ENCODE peak calls at places on chromosomes 12 and 14, in eight cellular contexts. One of them, this sample, is unnamed.

GRCh38 chr12:113891167-113891692 is 74.9 kb downstream of the RBM19 start:
- DNase-seq in astrocyte of the cerebellum: no peak
- DNase-seq in GM12865: no peak
- DNase-seq in HFF-Myc: no peak
- DNase-seq in AG04450: no peak
- DNase-seq in astrocyte of the spinal cord: no peak
- DNase-seq in AG09319: no peak
- DNase-seq in fibroblast of the aortic adventitia: no peak
- DNase-seq in this sample: no peak

GRCh38 chr14:103730490-103731035 is 15.0 kb downstream of the ZFYVE21 start:
- DNase-seq in fibroblast of the aortic adventitia: no peak
- DNase-seq in astrocyte of the cerebellum: no peak
- DNase-seq in GM12865: no peak
- DNase-seq in HFF-Myc: no peak
- DNase-seq in astrocyte of the spinal cord: no peak
- DNase-seq in AG04450: no peak
- DNase-seq in AG09319: no peak
- DNase-seq in this sample: peak; percentile 30

GRCh38 chr12:42469355-42470006 is 120.1 kb downstream of the PRICKLE1 start:
- DNase-seq in astrocyte of the cerebellum: no peak
- DNase-seq in AG09319: no peak
- DNase-seq in fibroblast of the aortic adventitia: no peak
- DNase-seq in astrocyte of the spinal cord: no peak
- DNase-seq in HFF-Myc: no peak
- DNase-seq in GM12865: peak; percentile 91
- DNase-seq in AG04450: no peak
- DNase-seq in this sample: no peak

GRCh38 chr12:6943719-6944380 is at the start of the genes C12orf57 and RNU7-1:
- DNase-seq in fibroblast of the aortic adventitia: no peak
- DNase-seq in astrocyte of the cerebellum: peak; percentile 76
- DNase-seq in GM12865: peak; percentile 97
- DNase-seq in AG09319: no peak
- DNase-seq in AG04450: peak; percentile 77
- DNase-seq in HFF-Myc: peak; percentile 92
- DNase-seq in astrocyte of the spinal cord: peak; percentile 95
- DNase-seq in this sample: peak; percentile 88

GRCh38 chr12:51661199-51661598 is 70.2 kb downstream of the SCN8A start:
- DNase-seq in AG04450: no peak
- DNase-seq in AG09319: no peak
- DNase-seq in HFF-Myc: no peak
- DNase-seq in astrocyte of the spinal cord: peak; percentile 27
- DNase-seq in fibroblast of the aortic adventitia: no peak
- DNase-seq in GM12865: no peak
- DNase-seq in astrocyte of the cerebellum: peak; percentile 18
- DNase-seq in this sample: no peak

GRCh38 chr12:114134922-114135321 is 168.8 kb upstream of the RBM19 start:
- DNase-seq in astrocyte of the spinal cord: no peak
- DNase-seq in AG04450: no peak
- DNase-seq in astrocyte of the cerebellum: no peak
- DNase-seq in GM12865: no peak
- DNase-seq in fibroblast of the aortic adventitia: no peak
- DNase-seq in HFF-Myc: no peak
- DNase-seq in AG09319: no peak
- DNase-seq in this sample: no peak

GRCh38 chr14:39499514-39499913 is 67.3 kb upstream of the FBXO33 start:
- DNase-seq in GM12865: no peak
- DNase-seq in AG09319: no peak
- DNase-seq in astrocyte of the cerebellum: no peak
- DNase-seq in AG04450: no peak
- DNase-seq in fibroblast of the aortic adventitia: no peak
- DNase-seq in astrocyte of the spinal cord: no peak
- DNase-seq in HFF-Myc: no peak
- DNase-seq in this sample: no peak

GRCh38 chr12:131003676-131004075 is 50.0 kb downstream of the ADGRD1 start:
- DNase-seq in astrocyte of the spinal cord: no peak
- DNase-seq in HFF-Myc: no peak
- DNase-seq in astrocyte of the cerebellum: no peak
- DNase-seq in fibroblast of the aortic adventitia: no peak
- DNase-seq in GM12865: no peak
- DNase-seq in AG09319: no peak
- DNase-seq in AG04450: no peak
- DNase-seq in this sample: no peak

GRCh38 chr12:15230137-15230536 is 8.9 kb upstream of the RERG start:
- DNase-seq in astrocyte of the cerebellum: no peak
- DNase-seq in AG09319: no peak
- DNase-seq in AG04450: no peak
- DNase-seq in fibroblast of the aortic adventitia: no peak
- DNase-seq in HFF-Myc: no peak
- DNase-seq in GM12865: no peak
- DNase-seq in astrocyte of the spinal cord: no peak
- DNase-seq in this sample: peak; percentile 18

GRCh38 chr12:121511931-121512330 is 68.9 kb downstream of the KDM2B start:
- DNase-seq in AG04450: no peak
- DNase-seq in fibroblast of the aortic adventitia: no peak
- DNase-seq in AG09319: no peak
- DNase-seq in GM12865: no peak
- DNase-seq in HFF-Myc: no peak
- DNase-seq in astrocyte of the spinal cord: no peak
- DNase-seq in astrocyte of the cerebellum: no peak
- DNase-seq in this sample: peak; percentile 22

GRCh38 chr12:53427905-53428594 is 4.4 kb downstream of the AMHR2 start:
- DNase-seq in astrocyte of the spinal cord: peak; percentile 86
- DNase-seq in fibroblast of the aortic adventitia: peak; percentile 70
- DNase-seq in AG04450: peak; percentile 70
- DNase-seq in HFF-Myc: peak; percentile 47
- DNase-seq in GM12865: peak; percentile 16
- DNase-seq in AG09319: peak; percentile 18
- DNase-seq in astrocyte of the cerebellum: no peak
- DNase-seq in this sample: peak; percentile 33

GRCh38 chr14:61517861-61518802 is 177.2 kb upstream of the HIF1A start:
- DNase-seq in astrocyte of the cerebellum: no peak
- DNase-seq in astrocyte of the spinal cord: no peak
- DNase-seq in AG09319: no peak
- DNase-seq in AG04450: no peak
- DNase-seq in fibroblast of the aortic adventitia: peak; percentile 51
- DNase-seq in HFF-Myc: no peak
- DNase-seq in GM12865: peak; percentile 67
- DNase-seq in this sample: peak; percentile 55

GRCh38 chr14:24298892-24299254 is 707 bp downstream of the DHRS1 start:
- DNase-seq in HFF-Myc: no peak
- DNase-seq in fibroblast of the aortic adventitia: peak; percentile 55
- DNase-seq in AG04450: peak; percentile 23
- DNase-seq in astrocyte of the cerebellum: no peak
- DNase-seq in astrocyte of the spinal cord: peak; percentile 54
- DNase-seq in AG09319: no peak
- DNase-seq in GM12865: no peak
- DNase-seq in this sample: peak; percentile 75

GRCh38 chr12:108523365-108523764 is 8.3 kb downstream of the FICD start:
- DNase-seq in AG09319: no peak
- DNase-seq in astrocyte of the cerebellum: no peak
- DNase-seq in astrocyte of the spinal cord: no peak
- DNase-seq in HFF-Myc: no peak
- DNase-seq in AG04450: no peak
- DNase-seq in GM12865: no peak
- DNase-seq in fibroblast of the aortic adventitia: no peak
- DNase-seq in this sample: no peak

GRCh38 chr12:18576104-18576622 is 161.6 kb downstream of the PLCZ1 start:
- DNase-seq in GM12865: no peak
- DNase-seq in astrocyte of the spinal cord: peak; percentile 1
- DNase-seq in AG09319: no peak
- DNase-seq in HFF-Myc: no peak
- DNase-seq in AG04450: no peak
- DNase-seq in astrocyte of the cerebellum: no peak
- DNase-seq in fibroblast of the aortic adventitia: peak; percentile 16
- DNase-seq in this sample: no peak

GRCh38 chr12:79373896-79374499 is 316.8 kb downstream of the PAWR start:
- DNase-seq in fibroblast of the aortic adventitia: peak; percentile 35
- DNase-seq in AG09319: no peak
- DNase-seq in astrocyte of the spinal cord: peak; percentile 29
- DNase-seq in HFF-Myc: no peak
- DNase-seq in GM12865: peak; percentile 18
- DNase-seq in astrocyte of the cerebellum: no peak
- DNase-seq in AG04450: no peak
- DNase-seq in this sample: peak; percentile 39

GRCh38 chr12:31819427-31819826 is 90.6 kb upstream of the AMN1 start:
- DNase-seq in HFF-Myc: no peak
- DNase-seq in AG09319: no peak
- DNase-seq in GM12865: no peak
- DNase-seq in AG04450: no peak
- DNase-seq in astrocyte of the cerebellum: no peak
- DNase-seq in astrocyte of the spinal cord: no peak
- DNase-seq in fibroblast of the aortic adventitia: no peak
- DNase-seq in this sample: peak; percentile 65

GRCh38 chr12:31818623-31819268 is 89.9 kb upstream of the AMN1 start:
- DNase-seq in AG04450: no peak
- DNase-seq in GM12865: no peak
- DNase-seq in astrocyte of the cerebellum: no peak
- DNase-seq in AG09319: no peak
- DNase-seq in fibroblast of the aortic adventitia: no peak
- DNase-seq in HFF-Myc: no peak
- DNase-seq in astrocyte of the spinal cord: no peak
- DNase-seq in this sample: no peak

GRCh38 chr12:31821484-31821883 is 92.7 kb upstream of the AMN1 start:
- DNase-seq in HFF-Myc: no peak
- DNase-seq in astrocyte of the spinal cord: no peak
- DNase-seq in astrocyte of the cerebellum: no peak
- DNase-seq in fibroblast of the aortic adventitia: no peak
- DNase-seq in GM12865: no peak
- DNase-seq in AG04450: no peak
- DNase-seq in AG09319: no peak
- DNase-seq in this sample: no peak

GRCh38 chr12:31817120-31817519 is 88.3 kb upstream of the AMN1 start:
- DNase-seq in fibroblast of the aortic adventitia: no peak
- DNase-seq in GM12865: no peak
- DNase-seq in astrocyte of the cerebellum: no peak
- DNase-seq in AG09319: no peak
- DNase-seq in AG04450: no peak
- DNase-seq in astrocyte of the spinal cord: no peak
- DNase-seq in HFF-Myc: no peak
- DNase-seq in this sample: no peak

GRCh38 chr12:31820832-31821231 is 92.0 kb upstream of the AMN1 start:
- DNase-seq in AG09319: no peak
- DNase-seq in AG04450: no peak
- DNase-seq in HFF-Myc: no peak
- DNase-seq in astrocyte of the spinal cord: no peak
- DNase-seq in GM12865: no peak
- DNase-seq in astrocyte of the cerebellum: no peak
- DNase-seq in fibroblast of the aortic adventitia: no peak
- DNase-seq in this sample: no peak
- TF ChIP-seq CTCF in AG09319: no peak
- TF ChIP-seq CTCF in AG04450: no peak
- TF ChIP-seq CTCF in HFF-Myc: no peak
- TF ChIP-seq CTCF in astrocyte of the spinal cord: no peak
- TF ChIP-seq CTCF in GM12865: no peak
- TF ChIP-seq CTCF in astrocyte of the cerebellum: no peak
- TF ChIP-seq CTCF in fibroblast of the aortic adventitia: no peak
- TF ChIP-seq CTCF in this sample: no peak

GRCh38 chr12:24463392-24463791 is 485.5 kb downstream of the BCAT1 start:
- DNase-seq in fibroblast of the aortic adventitia: no peak
- DNase-seq in AG09319: no peak
- DNase-seq in HFF-Myc: no peak
- DNase-seq in astrocyte of the cerebellum: no peak
- DNase-seq in astrocyte of the spinal cord: no peak
- DNase-seq in AG04450: no peak
- DNase-seq in GM12865: no peak
- DNase-seq in this sample: no peak

DNA sequence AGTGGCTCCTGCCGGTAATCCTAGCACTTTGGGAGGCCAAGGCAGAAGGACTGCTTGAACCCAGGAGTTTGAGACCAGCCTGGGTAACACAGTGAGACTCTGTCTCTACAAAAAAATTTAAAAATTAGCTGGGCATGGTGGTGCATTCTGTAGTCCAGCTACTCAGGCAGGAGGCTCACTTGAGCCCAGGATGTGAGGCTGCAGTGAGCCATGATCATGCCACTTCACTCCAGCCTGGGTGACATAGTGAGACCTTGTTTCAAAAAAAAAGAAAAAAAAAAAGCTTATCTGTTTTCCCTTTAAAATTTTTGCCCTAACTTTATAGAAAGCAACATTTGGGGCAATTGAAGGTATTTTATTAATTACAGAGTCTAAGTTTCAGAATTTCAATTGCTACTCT is 486.0 kb downstream of the BCAT1 start:
- DNase-seq in AG04450: no peak
- DNase-seq in HFF-Myc: no peak
- DNase-seq in AG09319: no peak
- DNase-seq in astrocyte of the spinal cord: no peak
- DNase-seq in GM12865: no peak
- DNase-seq in astrocyte of the cerebellum: no peak
- DNase-seq in fibroblast of the aortic adventitia: no peak
- DNase-seq in this sample: no peak
- TF ChIP-seq CTCF in AG04450: no peak
- TF ChIP-seq CTCF in HFF-Myc: no peak
- TF ChIP-seq CTCF in AG09319: no peak
- TF ChIP-seq CTCF in astrocyte of the spinal cord: no peak
- TF ChIP-seq CTCF in GM12865: no peak
- TF ChIP-seq CTCF in astrocyte of the cerebellum: no peak
- TF ChIP-seq CTCF in fibroblast of the aortic adventitia: no peak
- TF ChIP-seq CTCF in this sample: no peak

GRCh38 chr12:109720152-109720855 is 6.7 kb downstream of the FAM222A start:
- DNase-seq in astrocyte of the cerebellum: no peak
- DNase-seq in fibroblast of the aortic adventitia: no peak
- DNase-seq in astrocyte of the spinal cord: no peak
- DNase-seq in AG04450: no peak
- DNase-seq in GM12865: no peak
- DNase-seq in HFF-Myc: no peak
- DNase-seq in AG09319: no peak
- DNase-seq in this sample: no peak

GRCh38 chr12:109718390-109718789 is 4.8 kb downstream of the FAM222A start:
- DNase-seq in AG09319: no peak
- DNase-seq in fibroblast of the aortic adventitia: no peak
- DNase-seq in astrocyte of the cerebellum: no peak
- DNase-seq in astrocyte of the spinal cord: no peak
- DNase-seq in HFF-Myc: no peak
- DNase-seq in AG04450: no peak
- DNase-seq in GM12865: no peak
- DNase-seq in this sample: no peak

GRCh38 chr12:109720856-109721189 is 7.2 kb downstream of the FAM222A start:
- DNase-seq in astrocyte of the spinal cord: no peak
- DNase-seq in astrocyte of the cerebellum: no peak
- DNase-seq in AG04450: no peak
- DNase-seq in GM12865: no peak
- DNase-seq in fibroblast of the aortic adventitia: no peak
- DNase-seq in HFF-Myc: no peak
- DNase-seq in AG09319: no peak
- DNase-seq in this sample: no peak

GRCh38 chr12:109717390-109718357 is 4.0 kb downstream of the FAM222A start:
- DNase-seq in astrocyte of the cerebellum: no peak
- DNase-seq in astrocyte of the spinal cord: no peak
- DNase-seq in AG04450: no peak
- DNase-seq in AG09319: no peak
- DNase-seq in GM12865: no peak
- DNase-seq in fibroblast of the aortic adventitia: no peak
- DNase-seq in HFF-Myc: no peak
- DNase-seq in this sample: no peak

GRCh38 chr12:109719123-109720022 is 5.7 kb downstream of the FAM222A start:
- DNase-seq in HFF-Myc: no peak
- DNase-seq in AG09319: no peak
- DNase-seq in GM12865: no peak
- DNase-seq in fibroblast of the aortic adventitia: no peak
- DNase-seq in AG04450: no peak
- DNase-seq in astrocyte of the cerebellum: no peak
- DNase-seq in astrocyte of the spinal cord: no peak
- DNase-seq in this sample: no peak
- TF ChIP-seq CTCF in HFF-Myc: peak; percentile 27
- TF ChIP-seq CTCF in AG09319: no peak
- TF ChIP-seq CTCF in GM12865: no peak
- TF ChIP-seq CTCF in fibroblast of the aortic adventitia: peak; percentile 26
- TF ChIP-seq CTCF in AG04450: peak; percentile 37
- TF ChIP-seq CTCF in astrocyte of the cerebellum: peak; percentile 5
- TF ChIP-seq CTCF in astrocyte of the spinal cord: peak; percentile 44
- TF ChIP-seq CTCF in this sample: peak; percentile 8

GRCh38 chr12:112803620-112804279 is 12.2 kb downstream of the RPH3A start:
- DNase-seq in HFF-Myc: no peak
- DNase-seq in GM12865: no peak
- DNase-seq in astrocyte of the spinal cord: no peak
- DNase-seq in AG09319: no peak
- DNase-seq in AG04450: no peak
- DNase-seq in fibroblast of the aortic adventitia: no peak
- DNase-seq in astrocyte of the cerebellum: no peak
- DNase-seq in this sample: no peak
- TF ChIP-seq CTCF in HFF-Myc: no peak
- TF ChIP-seq CTCF in GM12865: no peak
- TF ChIP-seq CTCF in astrocyte of the spinal cord: no peak
- TF ChIP-seq CTCF in AG09319: no peak
- TF ChIP-seq CTCF in AG04450: no peak
- TF ChIP-seq CTCF in fibroblast of the aortic adventitia: no peak
- TF ChIP-seq CTCF in astrocyte of the cerebellum: no peak
- TF ChIP-seq CTCF in this sample: no peak

This sample was measured in cardiac fibroblast.